ENCODE peak calls at places on chromosomes 2 and 18, in four cellular contexts. U is HCT116, B is IMR-90, F is body of pancreas. Q is an unnamed sample.
A peak's percentile ranks its signal among the peaks of the same experiment; 100 is the strongest.

GRCh38 chr2:205748660-205749059 is 66.4 kb downstream of the NRP2 start:
- ATAC-seq in U (peak; percentile 63), B (no peak), F (no peak), Q (peak; percentile 14)

GRCh38 chr2:31889044-31889443 is 121.8 kb downstream of the MEMO1 start:
- ATAC-seq in U (no peak), B (no peak), F (no peak), Q (no peak)

GRCh38 chr18:80200932-80201672 is 46.2 kb downstream of the PARD6G start:
- ATAC-seq in U (no peak), B (no peak), F (no peak), Q (no peak)

GRCh38 chr2:120419073-120419472 is 73.1 kb downstream of the INHBB start:
- ATAC-seq in U (no peak), B (no peak), F (peak; percentile 85), Q (no peak)

GRCh38 chr2:3460161-3460560 is 59.2 kb downstream of the ADI1 start:
- ATAC-seq in U (no peak), B (no peak), F (no peak), Q (no peak)

GRCh38 chr2:54551123-54551756 is 95.1 kb downstream of the SPTBN1 start:
- ATAC-seq in U (no peak), B (no peak), F (peak; percentile 74), Q (no peak)

GRCh38 chr2:727071-727470 is 49.9 kb upstream of the TMEM18 start:
- ATAC-seq in U (no peak), B (no peak), F (no peak), Q (no peak)

GRCh38 chr2:101751875-101752619 is 54.5 kb downstream of the MAP4K4 start:
- ATAC-seq in U (no peak), B (no peak), F (no peak), Q (no peak)

GRCh38 chr18:23487738-23488625 is 15.3 kb upstream of the RMC1 start:
- ATAC-seq in U (no peak), B (peak; percentile 81), F (no peak), Q (peak; percentile 34)

GRCh38 chr2:26144031-26144430 is 28.9 kb upstream of the GAREM2 start:
- ATAC-seq in U (no peak), B (no peak), F (peak; percentile 31), Q (no peak)

GRCh38 chr2:186197955-186198354 is 288.1 kb upstream of the ZC3H15 start:
- ATAC-seq in U (no peak), B (no peak), F (no peak), Q (no peak)

GRCh38 chr2:43228341-43228751 is 1.9 kb upstream of the ZFP36L2 start:
- ATAC-seq in U (no peak), B (no peak), F (no peak), Q (no peak)
- TF ChIP-seq POLR2A in U (no peak), B (no peak), F (no peak), Q (no peak)

DNA sequence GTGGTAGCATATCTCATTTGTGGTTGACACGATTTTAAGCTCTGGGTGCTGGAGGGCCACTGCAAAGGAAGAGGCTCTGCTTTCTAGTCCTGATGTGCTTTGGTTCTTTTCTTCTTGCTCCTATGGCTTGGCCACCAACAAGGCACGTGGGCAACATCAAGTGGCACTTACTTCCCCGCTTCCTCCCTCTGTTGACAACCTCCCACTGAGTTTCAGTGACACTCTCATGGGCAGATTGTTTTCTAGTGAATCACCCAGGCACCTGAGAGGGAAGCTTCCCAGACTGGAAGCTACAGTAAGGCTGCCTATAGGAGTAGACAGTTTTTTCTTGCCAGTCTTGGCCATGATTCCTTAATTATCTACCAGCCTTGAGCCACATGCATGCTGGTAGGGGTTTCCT is 89.0 kb downstream of the NBAS start:
- ATAC-seq in U (peak; percentile 38), B (no peak), F (no peak), Q (no peak)
- H3K36me3 ChIP-seq in U (no peaks in the 10 kb centered on the region), B (peaks cover 24% of the 10 kb centered on the region), F (no peaks in the 10 kb centered on the region), Q (peaks cover 82% of the 10 kb centered on the region)

DNA sequence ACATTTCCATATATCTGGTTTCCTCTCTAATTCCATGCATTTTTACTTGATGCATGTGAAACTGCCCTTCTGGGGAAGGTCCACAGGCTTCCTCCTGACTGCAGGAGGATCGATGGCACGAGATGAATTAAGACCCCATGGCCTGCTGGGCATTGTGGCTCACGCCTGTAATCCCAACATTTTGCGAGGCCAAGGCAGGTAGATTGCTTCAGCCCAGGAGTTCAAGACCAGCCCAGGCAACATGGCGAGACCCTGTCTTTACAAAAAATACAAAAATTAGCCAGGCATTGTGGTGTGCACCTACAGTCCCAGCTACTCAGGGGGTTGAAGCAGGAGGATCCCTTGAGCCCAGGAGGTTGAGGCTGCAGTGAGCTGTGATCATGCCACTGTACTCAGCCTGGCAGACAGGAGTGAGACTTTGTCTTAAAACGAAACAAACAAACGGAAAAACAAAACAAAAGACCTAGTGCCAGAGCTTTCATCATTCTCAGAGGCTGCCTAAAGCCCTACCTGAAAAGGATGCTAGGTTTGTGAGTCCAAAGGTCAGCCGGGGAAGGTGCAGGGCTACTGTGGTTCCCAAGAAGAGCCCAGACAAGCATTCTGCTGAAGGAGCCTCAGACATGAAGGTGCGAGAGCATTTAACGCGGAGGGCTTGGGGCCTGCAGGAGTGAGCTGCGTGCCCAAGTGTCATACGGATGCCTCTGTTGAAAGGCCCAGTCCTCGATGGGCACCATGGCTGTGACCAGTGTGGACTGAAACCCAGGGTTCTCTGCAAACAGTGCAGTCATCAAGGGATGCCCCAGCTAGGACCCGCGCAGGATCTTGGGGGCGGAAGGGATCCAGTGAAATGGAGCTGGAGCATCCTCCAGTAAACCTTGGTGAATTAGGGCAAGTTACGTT is 21.5 kb downstream of the GPR55 start:
- ATAC-seq in U (no peak), B (no peak), F (no peak), Q (no peak)
- H3K4me3 ChIP-seq in U (no peak overlapping the region), B (no peak overlapping the region), F (no peak overlapping the region), Q (no peak overlapping the region)

GRCh38 chr2:231642631-231643493 is 50.2 kb downstream of the TEX44 start:
- ATAC-seq in U (peak; percentile 82), B (peak; percentile 96), F (peak; percentile 66), Q (peak; percentile 96)
- TF ChIP-seq POLR2A in U (peak; percentile 64), B (no peak), F (no peak), Q (peak; percentile 46)

GRCh38 chr2:162217596-162217995 is 25.6 kb downstream of the FAP start:
- ATAC-seq in U (no peak), B (peak; percentile 24), F (no peak), Q (peak; percentile 31)

GRCh38 chr2:162215162-162215561 is 28.1 kb downstream of the FAP start:
- ATAC-seq in U (no peak), B (no peak), F (no peak), Q (no peak)

GRCh38 chr2:162226836-162227235 is 16.4 kb downstream of the FAP start:
- ATAC-seq in U (no peak), B (no peak), F (no peak), Q (no peak)

GRCh38 chr2:162220438-162220837 is 22.8 kb downstream of the FAP start:
- ATAC-seq in U (no peak), B (no peak), F (no peak), Q (no peak)

DNA sequence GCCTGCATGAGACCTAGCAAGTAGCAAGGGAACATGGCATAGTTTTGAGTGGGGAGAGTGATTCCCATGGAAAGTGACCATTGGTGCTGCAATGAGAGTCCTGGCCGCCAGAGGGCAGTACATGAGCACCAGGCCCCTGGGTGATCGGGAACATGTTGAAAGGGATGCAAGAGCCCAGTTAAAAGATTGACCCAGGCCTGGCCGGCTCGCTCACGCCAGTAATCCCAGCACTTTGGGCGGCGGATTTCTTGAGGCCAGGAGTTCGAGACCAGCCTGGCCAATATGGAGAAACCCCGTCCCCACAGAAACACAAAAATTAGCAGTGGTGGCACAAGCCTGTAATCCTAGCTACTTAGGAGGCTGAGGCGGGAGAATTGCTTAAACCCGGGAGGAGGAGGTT is 22.2 kb downstream of the FAP start:
- ATAC-seq in U (peak; percentile 98), B (peak; percentile 78), F (peak; percentile 94), Q (peak; percentile 65)
- H3K36me3 ChIP-seq in U (no peaks in the 10 kb centered on the region), B (peaks cover 13% of the 10 kb centered on the region), F (no peaks in the 10 kb centered on the region), Q (no peaks in the 10 kb centered on the region)